ENCODE peak calls at places on chromosome 15, in nine cellular contexts. I is stomach, Z is heart left ventricle, G is upper lobe of left lung, Y is ovary, B is IMR-90, W is NB4, P is GM12892, E is spleen. A is an unnamed sample.
A peak's percentile ranks its signal among the peaks of the same experiment; 100 is the strongest.

GRCh38 chr15:96296264-96296663 is 34.2 kb upstream of the NR2F2 start:
- DNase-seq in W (no peak), E (no peak), Y (no peak), B (peak; percentile 95), I (no peak), Z (no peak), P (no peak), G (no peak), A (peak; percentile 36)

GRCh38 chr15:80835338-80835737 is 56.2 kb downstream of the CEMIP start:
- DNase-seq in W (no peak), Y (no peak), I (no peak), P (no peak), G (no peak), E (no peak), B (no peak), Z (no peak), A (no peak)

GRCh38 chr15:78098131-78098755 is 5.9 kb downstream of the SH2D7 start:
- DNase-seq in I (no peak), B (no peak), W (no peak), P (no peak), Y (no peak), G (peak; percentile 16), Z (no peak), E (peak; percentile 44), A (no peak)

GRCh38 chr15:84810073-84810840 is 6.9 kb upstream of the ALPK3 start:
- DNase-seq in W (no peak), E (no peak), P (no peak), I (no peak), G (no peak), Z (peak; percentile 19), Y (no peak), B (peak; percentile 62), A (no peak)

GRCh38 chr15:33324609-33325008 is 13.8 kb downstream of the RYR3 start:
- DNase-seq in E (no peak), Z (no peak), B (no peak), I (no peak), P (no peak), G (no peak), W (no peak), Y (no peak), A (no peak)

GRCh38 chr15:68700395-68701123 is 120.1 kb downstream of the ANP32A start:
- DNase-seq in E (peak; percentile 72), I (no peak), G (no peak), Z (peak; percentile 84), Y (peak; percentile 76), P (no peak), B (peak; percentile 59), W (no peak), A (peak; percentile 42)

GRCh38 chr15:75479670-75480069 is 28.2 kb upstream of the SIN3A start:
- DNase-seq in G (no peak), I (no peak), W (no peak), P (no peak), E (no peak), Z (no peak), B (no peak), Y (no peak), A (no peak)

GRCh38 chr15:59307164-59307535 is 65.5 kb downstream of the MYO1E start:
- DNase-seq in I (no peak), W (no peak), E (no peak), Z (no peak), G (no peak), Y (no peak), P (no peak), B (no peak), A (no peak)

GRCh38 chr15:70267306-70267705 is 169.6 kb upstream of the TLE3 start:
- DNase-seq in E (peak; percentile 64), Y (no peak), I (no peak), B (no peak), Z (no peak), W (no peak), P (no peak), G (no peak), A (no peak)

GRCh38 chr15:27977656-27978055 is 121.5 kb downstream of the OCA2 start:
- DNase-seq in B (no peak), E (no peak), I (no peak), P (no peak), G (no peak), Z (no peak), Y (no peak), W (no peak), A (no peak)

GRCh38 chr15:73988075-73988969 is 3.8 kb downstream of the STOML1 start:
- DNase-seq in G (no peak), W (no peak), E (no peak), B (peak; percentile 71), Z (no peak), I (no peak), P (no peak), Y (no peak), A (no peak)

GRCh38 chr15:30991301-30992072 is at the start of gene MTMR10:
- DNase-seq in P (peak; percentile 87), Z (peak; percentile 86), W (peak; percentile 88), E (peak; percentile 97), B (peak; percentile 73), Y (peak; percentile 64), I (peak; percentile 82), G (peak; percentile 76), A (peak; percentile 82)

GRCh38 chr15:29465196-29465595 is 195.6 kb upstream of the NSMCE3 start:
- DNase-seq in G (no peak), W (no peak), I (no peak), B (no peak), Y (no peak), Z (no peak), P (no peak), E (no peak), A (no peak)

GRCh38 chr15:38263996-38264395 is 11.4 kb downstream of the SPRED1 start:
- DNase-seq in Y (no peak), I (no peak), B (peak; percentile 80), W (no peak), G (no peak), Z (no peak), P (no peak), E (no peak), A (no peak)

GRCh38 chr15:58399737-58400136 is 32.1 kb upstream of the LIPC start:
- DNase-seq in Z (no peak), W (no peak), P (no peak), E (no peak), I (no peak), G (no peak), B (no peak), Y (no peak), A (no peak)

DNA sequence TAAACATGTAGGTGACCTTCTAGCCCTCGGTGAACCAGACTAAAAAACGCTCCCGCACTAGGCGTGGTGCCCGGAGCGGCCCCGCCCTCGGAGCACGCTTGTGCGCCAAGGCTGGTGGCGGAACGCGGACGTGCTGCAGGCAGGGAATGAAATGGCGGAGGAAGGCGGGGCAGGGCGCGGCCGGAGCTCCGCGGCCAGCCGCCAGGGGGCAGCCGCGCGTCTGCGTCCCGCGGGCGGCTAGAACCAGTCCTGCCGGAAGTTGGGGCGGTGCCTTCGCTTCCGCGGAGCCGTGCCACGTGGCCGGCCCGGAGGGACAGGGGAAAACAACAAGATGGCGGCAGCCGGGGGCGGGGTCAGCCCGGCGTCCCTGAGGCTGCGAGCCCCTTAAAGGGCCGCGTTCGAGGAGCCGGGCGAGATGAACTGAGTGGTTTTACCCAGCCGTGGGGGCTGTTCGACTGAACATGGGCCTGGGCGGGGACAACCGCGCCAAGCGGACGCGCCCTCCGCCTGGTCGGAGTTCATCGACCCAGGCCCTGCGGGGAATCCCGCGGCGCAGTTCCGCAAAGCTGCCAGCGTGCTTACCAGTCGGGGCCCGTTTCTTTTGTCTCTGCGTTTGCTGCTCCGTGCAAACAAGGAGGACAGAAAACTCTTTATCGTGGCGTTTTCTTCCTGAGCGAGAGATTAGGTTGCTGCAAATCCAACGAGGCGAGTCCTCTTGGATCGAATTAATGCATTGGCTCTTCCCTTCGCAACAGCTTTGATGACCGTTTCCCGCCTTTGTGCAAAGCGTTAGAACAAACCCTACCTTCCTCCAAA is 90.9 kb upstream of the CHD2 start:
- DNase-seq in W (peak; percentile 99), B (peak; percentile 96), P (peak; percentile 93), E (peak; percentile 100), Y (peak; percentile 98), I (peak; percentile 99), Z (peak; percentile 98), G (peak; percentile 97), A (no peak)
- TF ChIP-seq POLR2A in W (peak; percentile 72), B (peak; percentile 71), P (peak; percentile 92), E (peak; percentile 65), Y (peak; percentile 67), I (no peak), Z (peak; percentile 75), G (peak; percentile 82), A (peak; percentile 61)

DNA sequence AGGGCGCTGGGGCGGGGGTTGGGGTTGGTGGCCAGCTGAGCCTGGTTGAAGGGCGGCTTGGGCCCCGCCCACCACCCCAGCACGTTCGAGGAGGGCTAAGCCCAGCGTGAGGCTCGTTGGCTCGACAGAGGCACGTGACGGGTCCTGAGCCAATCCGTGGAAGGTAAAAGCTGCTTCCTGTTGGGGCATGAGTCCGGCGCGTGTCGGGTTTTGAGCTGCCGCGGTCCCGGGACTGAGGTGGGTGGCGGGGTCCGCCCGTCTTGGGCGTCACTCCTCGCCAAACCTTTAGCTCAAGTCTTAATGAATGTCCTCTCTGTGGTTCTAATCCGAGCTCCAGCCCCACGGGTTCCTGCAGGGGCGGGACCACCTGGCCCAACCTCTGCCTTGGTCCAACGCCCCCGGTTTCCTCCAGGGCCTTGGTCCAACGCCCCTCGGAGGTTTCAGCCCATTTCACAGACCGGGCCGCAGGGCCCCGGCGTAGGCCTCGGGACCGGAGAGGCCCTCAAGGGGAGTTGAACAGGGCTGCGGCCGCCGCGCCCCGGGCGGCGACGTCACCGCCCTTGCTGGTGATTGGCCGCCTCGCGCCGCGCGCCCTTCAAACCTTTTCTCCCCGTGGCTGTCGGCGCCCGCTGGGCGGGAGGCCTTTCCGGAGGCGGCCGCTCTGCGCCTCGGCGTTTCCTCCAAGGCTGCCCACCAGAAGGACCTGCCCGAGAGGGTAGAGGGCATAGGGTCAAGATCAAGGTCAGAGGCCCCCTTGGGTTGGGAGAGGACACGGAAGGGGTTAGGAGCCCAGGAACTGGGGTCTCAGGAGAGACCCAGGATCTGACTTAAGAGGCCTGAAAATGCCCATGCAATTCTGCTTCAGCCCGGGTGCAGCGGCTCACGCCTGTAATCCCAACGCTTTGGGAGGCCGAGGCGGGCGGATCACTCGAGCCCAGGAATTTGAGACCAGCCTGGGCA is at the start of gene RCCD1:
- DNase-seq in B (peak; percentile 93), G (peak; percentile 99), E (peak; percentile 100), Z (peak; percentile 94), P (peak; percentile 100), I (peak; percentile 95), Y (peak; percentile 95), W (peak; percentile 98), A (peak; percentile 88)
- TF ChIP-seq POLR2A in B (peak; percentile 79), G (peak; percentile 76), E (no peak), Z (peak; percentile 59), P (peak; percentile 86), I (no peak), Y (peak; percentile 56), W (peak; percentile 69), A (peak; percentile 49)

DNA sequence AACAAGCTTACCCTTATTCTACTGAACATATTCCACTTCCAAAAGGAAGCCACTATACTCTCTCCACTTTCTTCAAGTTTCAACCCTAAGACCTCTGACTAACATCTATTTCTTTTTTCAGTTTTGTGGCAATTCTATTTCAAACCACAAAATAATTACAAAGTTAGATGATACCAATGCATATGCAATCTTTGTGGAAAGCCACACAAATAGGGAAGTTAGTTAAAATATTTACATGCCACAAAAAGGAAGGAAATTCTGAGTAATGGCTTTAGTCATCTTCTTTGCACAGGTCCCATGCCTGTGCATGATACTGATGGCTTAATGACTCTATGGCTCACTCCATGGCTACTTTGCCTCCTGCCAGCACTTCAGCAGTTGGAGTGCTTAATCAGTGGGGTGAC is 57.0 kb upstream of the MCTP2 start:
- DNase-seq in I (no peak), Z (no peak), P (no peak), Y (no peak), E (no peak), W (peak; percentile 96), G (peak; percentile 43), B (peak; percentile 87), A (no peak)
- TF ChIP-seq POLR2A in I (no peak), Z (no peak), P (no peak), Y (no peak), E (no peak), W (no peak), G (no peak), B (no peak), A (no peak)

GRCh38 chr15:83092309-83092976 is 15.0 kb upstream of the TM6SF1 start:
- DNase-seq in I (peak; percentile 32), Y (no peak), E (no peak), Z (no peak), W (peak; percentile 61), P (no peak), G (peak; percentile 76), B (peak; percentile 77), A (no peak)
- TF ChIP-seq POLR2A in I (no peak), Y (no peak), E (no peak), Z (peak; percentile 41), W (no peak), P (peak; percentile 56), G (peak; percentile 33), B (no peak), A (no peak)

A was measured in H54.